ENCODE peak calls at places on chromosomes 13 and 19, in six cellular contexts. T, W, F, L, O and G are unnamed samples.

GRCh38 chr13:40043759-40044158 is 388.3 kb downstream of the COG6 start:
- DNase-seq in O (no peak), W (no peak), F (no peak), L (no peak), T (no peak), G (no peak)

GRCh38 chr19:16285769-16286564 is 38.7 kb upstream of the KLF2 start:
- DNase-seq in L (no peak), T (no peak), O (no peak), W (no peak), F (no peak), G (peak; percentile 22)

GRCh38 chr19:720691-721160 is 12.0 kb downstream of the PALM start:
- DNase-seq in O (no peak), F (no peak), L (no peak), T (no peak), W (no peak), G (no peak)

GRCh38 chr19:591099-591958 is 1.6 kb downstream of the HCN2 start:
- DNase-seq in O (no peak), T (no peak), F (no peak), L (no peak), W (no peak), G (no peak)

GRCh38 chr13:95002126-95002525 is 289.8 kb upstream of the SOX21 start:
- DNase-seq in O (no peak), T (no peak), W (no peak), L (no peak), F (no peak), G (no peak)

GRCh38 chr13:66915596-66916185 is 314.4 kb downstream of the PCDH9 start:
- DNase-seq in F (peak; percentile 61), T (no peak), W (peak; percentile 26), L (peak; percentile 39), O (no peak), G (no peak)

GRCh38 chr13:64917566-64917965 is 2312.6 kb downstream of the PCDH9 start:
- DNase-seq in W (no peak), F (no peak), T (no peak), L (no peak), O (no peak), G (no peak)

GRCh38 chr19:35345671-35346111 is 2.0 kb upstream of the FFAR1 start:
- DNase-seq in O (no peak), W (no peak), F (no peak), T (no peak), L (no peak), G (no peak)

GRCh38 chr13:75829874-75830273 is 193.7 kb downstream of the LMO7 start:
- DNase-seq in W (no peak), L (no peak), F (no peak), O (no peak), T (no peak), G (peak; percentile 4)

GRCh38 chr19:35973487-35973886 is 21.5 kb upstream of the SDHAF1 start:
- DNase-seq in O (no peak), F (no peak), L (no peak), W (no peak), T (no peak), G (no peak)

GRCh38 chr13:28531956-28532225 is 37.0 kb upstream of the FLT1 start:
- DNase-seq in O (no peak), T (no peak), W (no peak), F (no peak), L (no peak), G (peak; percentile 23)

GRCh38 chr13:92317066-92317465 is 909.5 kb upstream of the GPC6 start:
- DNase-seq in L (peak; percentile 82), W (no peak), O (no peak), T (no peak), F (peak; percentile 83), G (no peak)

GRCh38 chr19:14363203-14364097 is 17.8 kb upstream of the ADGRE5 start:
- DNase-seq in W (no peak), O (no peak), T (peak; percentile 76), L (peak; percentile 93), F (peak; percentile 93), G (peak; percentile 79)

GRCh38 chr19:54918499-54918898 is 12.6 kb downstream of the NCR1 start:
- DNase-seq in O (no peak), F (no peak), T (no peak), L (no peak), W (no peak), G (no peak)

GRCh38 chr19:8074501-8074900 is 21.9 kb downstream of the CCL25 start:
- DNase-seq in F (no peak), W (no peak), L (no peak), O (no peak), T (no peak), G (no peak)

GRCh38 chr19:8069116-8069973 is 16.8 kb downstream of the CCL25 start:
- DNase-seq in F (no peak), W (no peak), O (no peak), T (no peak), L (no peak), G (no peak)

GRCh38 chr19:8075158-8076086 is 22.9 kb downstream of the CCL25 start:
- DNase-seq in O (no peak), F (no peak), L (no peak), T (no peak), W (no peak), G (no peak)

GRCh38 chr19:8071912-8072311 is 19.4 kb downstream of the CCL25 start:
- DNase-seq in T (no peak), O (no peak), F (no peak), W (no peak), L (no peak), G (no peak)
- TF ChIP-seq CTCF in T (no peak), O (no peak), F (no peak), W (peak; percentile 25), L (no peak), G (no peak)

GRCh38 chr13:35723061-35723461 is 246.6 kb upstream of the MAB21L1 start:
- DNase-seq in W (no peak), O (no peak), L (peak; percentile 62), T (no peak), F (peak; percentile 64), G (no peak)

GRCh38 chr13:35720290-35720689 is 243.8 kb upstream of the MAB21L1 start:
- DNase-seq in O (no peak), W (no peak), T (no peak), L (no peak), F (no peak), G (no peak)

GRCh38 chr13:35718084-35718483 is 241.6 kb upstream of the MAB21L1 start:
- DNase-seq in O (no peak), T (no peak), F (no peak), L (no peak), W (no peak), G (no peak)

GRCh38 chr13:35722438-35723060 is 246.1 kb upstream of the MAB21L1 start:
- DNase-seq in W (no peak), O (no peak), L (no peak), T (no peak), F (no peak), G (no peak)

DNA sequence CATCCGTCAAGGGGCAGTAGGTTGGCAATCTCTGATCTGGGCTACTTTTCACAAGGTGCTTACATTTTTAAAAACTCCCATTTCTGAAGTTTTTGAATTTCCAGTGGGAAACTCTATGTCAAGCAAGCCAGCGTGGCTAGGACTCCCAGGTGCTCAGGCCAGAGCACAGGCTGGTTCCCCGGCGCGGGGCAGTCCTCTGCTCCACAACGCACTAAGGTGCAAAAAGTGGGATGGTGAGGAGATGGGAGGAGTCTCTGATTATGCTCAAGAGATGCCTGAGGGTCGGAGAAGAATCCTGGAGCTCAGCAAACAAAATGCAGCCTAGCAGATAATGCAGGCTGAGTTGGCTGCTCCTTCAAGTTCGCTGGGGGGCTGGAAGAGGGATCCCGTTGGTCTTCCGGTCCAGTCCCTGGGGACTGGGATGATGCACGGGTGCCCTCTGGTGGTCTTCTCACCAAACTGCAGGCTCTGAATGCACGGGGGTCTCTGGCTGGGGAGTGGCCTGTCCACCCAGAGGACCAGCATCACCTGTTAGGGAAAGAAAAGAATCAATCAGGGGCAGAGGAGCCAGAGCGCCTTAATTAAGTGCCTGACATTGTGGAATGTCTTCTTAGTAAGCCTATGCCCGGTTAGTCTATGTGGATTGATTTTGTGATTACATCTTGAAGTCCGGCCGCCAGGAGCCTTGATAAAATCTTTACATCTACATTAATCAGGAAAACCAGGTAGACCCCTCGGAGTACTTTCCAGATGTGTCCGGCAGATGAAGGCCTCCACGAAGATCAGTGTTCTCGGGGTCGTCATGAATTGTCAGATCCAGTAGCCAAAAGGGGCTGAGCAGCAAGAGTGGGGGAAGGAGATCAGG is 244.4 kb upstream of the MAB21L1 start:
- DNase-seq in W (peak; percentile 46), T (peak; percentile 74), L (peak; percentile 62), O (no peak), F (peak; percentile 55), G (peak; percentile 78)
- H3K4me3 ChIP-seq in W (no peak overlapping the region), T (peak overlapping the region; percentile 52), L (peak overlapping the region; percentile 24), O (peak overlapping the region; percentile 47), F (peak overlapping the region; percentile 37), G (peak overlapping the region; percentile 22)

DNA sequence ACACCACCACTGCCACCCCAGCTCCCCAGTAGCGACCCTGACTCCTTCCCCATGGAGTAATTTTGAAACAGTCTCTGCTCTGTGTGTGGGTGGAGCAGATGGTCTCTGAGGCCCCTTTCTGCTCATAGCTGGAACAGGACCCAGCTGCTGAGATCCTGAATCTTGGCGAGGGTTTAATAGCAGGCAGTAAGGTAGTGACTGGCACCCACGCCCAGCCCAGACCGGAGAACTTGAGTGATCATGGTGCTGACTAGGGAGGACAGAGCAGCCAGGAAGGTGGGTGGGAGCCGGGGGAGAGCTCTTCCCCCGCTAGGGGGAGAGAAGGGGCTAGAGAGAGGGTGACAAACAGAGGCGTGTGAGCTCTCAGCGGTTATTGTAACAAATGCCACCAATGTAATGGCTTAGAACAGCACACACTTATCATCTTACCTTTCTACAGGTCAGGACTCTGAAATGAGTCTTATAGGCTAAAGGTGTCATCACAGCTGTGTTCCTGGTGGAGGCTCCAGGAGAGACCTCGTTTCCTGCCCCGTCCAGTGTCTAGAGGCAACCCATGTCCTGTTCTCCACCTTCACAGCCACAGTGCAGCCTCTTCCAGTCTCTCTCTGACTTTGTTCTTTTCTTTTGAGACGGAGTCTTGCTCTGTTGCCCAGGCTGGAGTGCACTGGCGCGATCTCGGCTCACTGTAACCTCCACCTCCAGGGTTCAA is 7.2 kb upstream of the ACER1 start:
- DNase-seq in O (no peak), F (no peak), L (no peak), T (no peak), W (no peak), G (no peak)
- TF ChIP-seq CTCF in O (peak; percentile 22), F (no peak), L (no peak), T (peak; percentile 29), W (peak; percentile 6), G (no peak)

GRCh38 chr13:50511877-50512332 is 331.6 kb downstream of the DLEU7 start:
- DNase-seq in F (no peak), O (no peak), T (no peak), W (peak; percentile 57), L (no peak), G (no peak)

GRCh38 chr13:50514249-50514648 is 329.2 kb downstream of the DLEU7 start:
- DNase-seq in F (no peak), W (no peak), T (no peak), L (no peak), O (no peak), G (no peak)

GRCh38 chr13:50512602-50513527 is 330.6 kb downstream of the DLEU7 start:
- DNase-seq in O (no peak), T (no peak), W (peak; percentile 90), F (peak; percentile 57), L (peak; percentile 60), G (peak; percentile 37)

GRCh38 chr13:50509771-50510441 is 333.6 kb downstream of the DLEU7 start:
- DNase-seq in O (no peak), L (no peak), F (no peak), T (no peak), W (peak; percentile 68), G (peak; percentile 67)

DNA sequence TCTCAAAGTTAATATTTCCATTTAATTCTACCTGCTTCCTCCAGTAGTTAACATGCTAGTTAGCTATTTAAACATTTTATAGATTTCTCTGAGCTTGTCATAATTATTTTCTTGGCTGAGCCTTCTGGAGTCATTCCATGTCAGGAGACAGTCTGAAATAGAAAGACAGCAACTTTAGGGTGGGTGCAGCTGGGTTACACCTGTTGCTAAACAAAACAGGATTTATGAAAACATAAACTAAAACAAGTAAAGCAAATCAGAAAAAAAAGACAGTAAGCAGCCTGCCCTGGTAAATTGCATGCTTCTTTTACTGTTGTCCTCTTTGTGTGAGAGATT is 330.0 kb downstream of the DLEU7 start:
- DNase-seq in F (no peak), O (no peak), T (no peak), L (no peak), W (peak; percentile 32), G (no peak)
- H3K4me3 ChIP-seq in F (no peak overlapping the region), O (no peak overlapping the region), T (no peak overlapping the region), L (no peak overlapping the region), W (peak overlapping the region; percentile 49), G (no peak overlapping the region)